ENCODE peak calls at places on chromosome 4, in eight cellular contexts. D is Ammon's horn; W is head of caudate nucleus; L is CD4-positive, alpha-beta T cell; J is stimulated activated CD8-positive, alpha-beta memory T cell treated with anti-CD3 and anti-CD28 coated beads, Interleukin-7, amount 100 ng/mL, for 1 hour; H is COR-L47; E is NCI-H446; A is NCI-H2081. Z is an unnamed sample.

GRCh38 chr4:119510750-119511149 is 117.9 kb downstream of the PDE5A start:
- DNase-seq in H (no peak), D (no peak), E (no peak), J (no peak), W (no peak), A (no peak), L (no peak), Z (no peak)

GRCh38 chr4:97411352-97411751 is 731.9 kb downstream of the STPG2 start:
- DNase-seq in W (no peak), D (no peak), J (no peak), A (no peak), L (no peak), E (no peak), H (no peak), Z (no peak)

GRCh38 chr4:111018231-111018630 is 395.4 kb upstream of the PITX2 start:
- DNase-seq in W (no peak), L (no peak), A (no peak), H (no peak), J (no peak), E (no peak), D (no peak), Z (no peak)

GRCh38 chr4:89922881-89923280 is 28.2 kb downstream of the MMRN1 start:
- DNase-seq in A (no peak), E (no peak), L (no peak), W (no peak), J (no peak), D (no peak), H (no peak), Z (no peak)

GRCh38 chr4:68797048-68797447 is 18.7 kb upstream of the UGT2B10 start:
- DNase-seq in L (no peak), E (no peak), D (no peak), W (no peak), H (no peak), J (no peak), A (no peak), Z (no peak)

GRCh38 chr4:128191115-128191897 is 96.3 kb downstream of the PGRMC2 start:
- DNase-seq in E (peak), D (peak), H (peak), L (peak), A (peak), W (peak), J (peak), Z (peak)

GRCh38 chr4:98617358-98618047 is 40.9 kb downstream of the TSPAN5 start:
- DNase-seq in H (no peak), D (no peak), E (peak), L (no peak), W (no peak), J (no peak), A (no peak), Z (no peak)

GRCh38 chr4:153181293-153182080 is 22.8 kb upstream of the TRIM2 start:
- DNase-seq in A (no peak), W (no peak), J (no peak), L (no peak), D (no peak), E (no peak), H (no peak), Z (no peak)

GRCh38 chr4:14130551-14130950 is 503.0 kb upstream of the BOD1L1 start:
- DNase-seq in W (no peak), A (no peak), L (no peak), D (no peak), H (no peak), E (no peak), J (no peak), Z (no peak)

GRCh38 chr4:123893746-123894095 is 497.1 kb downstream of the SPRY1 start:
- DNase-seq in H (no peak), J (no peak), E (no peak), L (no peak), D (no peak), W (no peak), A (no peak), Z (no peak)

GRCh38 chr4:122814426-122814825 is 12.2 kb upstream of the FGF2 start:
- DNase-seq in L (no peak), J (no peak), W (no peak), D (no peak), H (no peak), A (no peak), E (no peak), Z (no peak)

GRCh38 chr4:122045533-122045932 is 93.7 kb upstream of the TRPC3 start:
- DNase-seq in W (no peak), D (no peak), L (no peak), J (no peak), E (peak), A (peak), H (peak), Z (peak)

GRCh38 chr4:62431513-62431912 is 1231.4 kb downstream of the ADGRL3 start:
- DNase-seq in D (no peak), E (no peak), A (no peak), W (no peak), H (no peak), L (no peak), J (no peak), Z (no peak)

GRCh38 chr4:18440527-18441215 is 419.1 kb upstream of the LCORL start:
- DNase-seq in A (peak), D (no peak), E (no peak), L (no peak), W (no peak), J (no peak), H (peak), Z (no peak)

GRCh38 chr4:168737441-168738176 is 240.8 kb downstream of the PALLD start:
- DNase-seq in H (no peak), A (no peak), W (no peak), L (no peak), J (no peak), E (no peak), D (no peak), Z (no peak)

GRCh38 chr4:113958766-113959540 is 20.5 kb downstream of the ARSJ start:
- DNase-seq in A (no peak), W (peak), E (peak), D (no peak), H (peak), L (no peak), J (no peak), Z (peak)

GRCh38 chr4:14110407-14110806 is 482.9 kb upstream of the BOD1L1 start:
- DNase-seq in A (no peak), E (no peak), J (no peak), D (no peak), L (no peak), W (no peak), H (no peak), Z (no peak)

GRCh38 chr4:48939785-48940184 is 33.2 kb upstream of the OCIAD2 start:
- DNase-seq in A (no peak), E (peak), W (peak), L (no peak), J (no peak), D (no peak), H (no peak), Z (peak)

GRCh38 chr4:37073226-37073840 is 171.2 kb upstream of the NWD2 start:
- DNase-seq in H (no peak), W (no peak), D (no peak), J (no peak), A (no peak), E (no peak), L (no peak), Z (no peak)

GRCh38 chr4:43316813-43317212 is 424.3 kb downstream of the GRXCR1 start:
- DNase-seq in L (no peak), J (no peak), W (no peak), A (no peak), D (no peak), H (no peak), E (no peak), Z (no peak)

GRCh38 chr4:137360701-137361213 is 171.5 kb downstream of the PCDH18 start:
- DNase-seq in L (no peak), W (no peak), D (no peak), E (no peak), H (no peak), J (no peak), A (no peak), Z (no peak)

GRCh38 chr4:7334521-7335275 is 100.0 kb downstream of the PSAPL1 start:
- DNase-seq in J (no peak), H (no peak), W (no peak), L (no peak), A (no peak), D (no peak), E (no peak), Z (no peak)

GRCh38 chr4:41719417-41719816 is 29.1 kb downstream of the PHOX2B start:
- DNase-seq in D (no peak), H (no peak), A (no peak), L (no peak), W (no peak), J (no peak), E (no peak), Z (no peak)

GRCh38 chr4:23945521-23946017 is 55.7 kb upstream of the PPARGC1A start:
- DNase-seq in E (no peak), W (no peak), J (no peak), D (no peak), L (no peak), A (no peak), H (no peak), Z (no peak)

GRCh38 chr4:64251779-64252178 is 157.5 kb downstream of the TECRL start:
- DNase-seq in D (no peak), L (no peak), W (no peak), H (no peak), E (peak), J (no peak), A (no peak), Z (no peak)

GRCh38 chr4:117093581-117093980 is 8.2 kb upstream of the TRAM1L1 start:
- DNase-seq in J (no peak), E (peak), A (no peak), H (no peak), W (no peak), L (no peak), D (no peak), Z (no peak)

GRCh38 chr4:121462660-121463261 is 81.9 kb upstream of the QRFPR start:
- DNase-seq in H (peak), L (no peak), W (peak), E (peak), A (peak), D (peak), J (no peak), Z (peak)

GRCh38 chr4:77582151-77582550 is 23.5 kb upstream of the CXCL13 start:
- DNase-seq in D (no peak), J (no peak), A (no peak), E (no peak), W (no peak), H (no peak), L (no peak), Z (no peak)

GRCh38 chr4:8278421-8279287 is 9.1 kb downstream of the HTRA3 start:
- DNase-seq in D (no peak), W (no peak), H (no peak), J (no peak), L (no peak), A (no peak), E (peak), Z (no peak)

Z was measured in PC-9.